ENCODE peak calls at places on chromosomes 6 and 20, in nine cellular contexts. B is foreskin fibroblast, T is nephron progenitor cell, Z is A549, U is progenitor cell of endocrine pancreas, C is GM13977, M is tibial artery, Q is neural progenitor cell, L is choroid plexus epithelial cell. W is an unnamed sample.

GRCh38 chr6:38638941-38639497 is 710 bp downstream of the BTBD9 start:
- DNase-seq in B (peak), T (peak), Z (peak), U (peak), C (peak), M (peak), Q (peak), L (peak), W (peak)

GRCh38 chr6:23145801-23146200 is 576.4 kb downstream of the HDGFL1 start:
- DNase-seq in B (peak), T (no peak), Z (no peak), U (no peak), C (no peak), M (no peak), Q (peak), L (no peak), W (no peak)

GRCh38 chr6:106574729-106575458 is 54.4 kb downstream of the RTN4IP1 start:
- DNase-seq in B (peak), T (no peak), Z (no peak), U (no peak), C (no peak), M (no peak), Q (peak), L (peak), W (no peak)

GRCh38 chr6:147999001-147999540 is 343.6 kb upstream of the SASH1 start:
- DNase-seq in B (no peak), T (no peak), Z (no peak), U (no peak), C (no peak), M (no peak), Q (no peak), L (no peak), W (no peak)

GRCh38 chr6:145209312-145209711 is 526.0 kb downstream of the EPM2A start:
- DNase-seq in B (peak), T (no peak), Z (no peak), U (no peak), C (no peak), M (no peak), Q (no peak), L (no peak), W (no peak)

GRCh38 chr6:101434601-101435000 is 41.1 kb downstream of the GRIK2 start:
- DNase-seq in B (no peak), T (no peak), Z (no peak), U (no peak), C (no peak), M (no peak), Q (no peak), L (no peak), W (no peak)

GRCh38 chr20:1802385-1803215 is 92.6 kb upstream of the SIRPA start:
- DNase-seq in B (peak), T (peak), Z (peak), U (peak), C (peak), M (peak), Q (peak), L (peak), W (peak)

GRCh38 chr6:52815167-52816092 is 11.8 kb upstream of the GSTA1 start:
- DNase-seq in B (peak), T (peak), Z (peak), U (peak), C (peak), M (peak), Q (peak), L (peak), W (peak)

GRCh38 chr6:85460951-85461805 is 11.3 kb downstream of the NT5E start:
- DNase-seq in B (no peak), T (no peak), Z (no peak), U (no peak), C (peak), M (peak), Q (no peak), L (peak), W (peak)

GRCh38 chr6:149694926-149695325 is 23.0 kb downstream of the LATS1 start:
- DNase-seq in B (no peak), T (no peak), Z (no peak), U (no peak), C (no peak), M (no peak), Q (no peak), L (no peak), W (no peak)

GRCh38 chr6:37800904-37801669 is 18.4 kb upstream of the ZFAND3 start:
- DNase-seq in B (no peak), T (no peak), Z (no peak), U (no peak), C (no peak), M (no peak), Q (no peak), L (no peak), W (no peak)

GRCh38 chr6:151087861-151088598 is 151.7 kb upstream of the AKAP12 start:
- DNase-seq in B (peak), T (peak), Z (peak), U (no peak), C (no peak), M (no peak), Q (no peak), L (peak), W (no peak)

GRCh38 chr6:35287671-35288396 is 9.8 kb upstream of the DEF6 start:
- DNase-seq in B (peak), T (no peak), Z (no peak), U (no peak), C (no peak), M (no peak), Q (no peak), L (no peak), W (no peak)

GRCh38 chr6:157988700-157989063 is 7.0 kb downstream of the SYNJ2 start:
- DNase-seq in B (no peak), T (no peak), Z (no peak), U (no peak), C (no peak), M (no peak), Q (no peak), L (no peak), W (no peak)

GRCh38 chr6:130385059-130385695 is 19.4 kb downstream of the TMEM200A start:
- DNase-seq in B (peak), T (no peak), Z (no peak), U (no peak), C (no peak), M (no peak), Q (no peak), L (peak), W (no peak)

GRCh38 chr6:108501559-108501958 is 59.2 kb upstream of the FOXO3 start:
- DNase-seq in B (peak), T (no peak), Z (no peak), U (no peak), C (no peak), M (no peak), Q (no peak), L (peak), W (no peak)

GRCh38 chr6:160950507-160950906 is 41.1 kb upstream of the MAP3K4 start:
- DNase-seq in B (peak), T (no peak), Z (peak), U (no peak), C (no peak), M (no peak), Q (no peak), L (peak), W (no peak)

GRCh38 chr20:32798046-32798985 is 21.4 kb upstream of the MAPRE1 start:
- DNase-seq in B (no peak), T (no peak), Z (no peak), U (no peak), C (no peak), M (no peak), Q (no peak), L (no peak), W (no peak)

GRCh38 chr6:107600936-107601335 is 111.0 kb downstream of the SOBP start:
- DNase-seq in B (peak), T (peak), Z (peak), U (no peak), C (no peak), M (no peak), Q (peak), L (peak), W (no peak)

GRCh38 chr20:43432498-43432897 is 25.2 kb upstream of the SRSF6 start:
- DNase-seq in B (no peak), T (no peak), Z (no peak), U (no peak), C (no peak), M (no peak), Q (no peak), L (no peak), W (no peak)
- TF ChIP-seq CTCF in B (no peak), T (no peak), Z (no peak), U (no peak), C (peak), M (no peak), Q (peak), L (no peak), W (no peak)

GRCh38 chr6:34284563-34285545 is 36.0 kb upstream of the SMIM29 start:
- DNase-seq in B (peak), T (no peak), Z (no peak), U (no peak), C (no peak), M (peak), Q (no peak), L (peak), W (no peak)
- TF ChIP-seq CTCF in B (no peak), T (no peak), Z (no peak), U (no peak), C (no peak), M (no peak), Q (no peak), L (no peak), W (no peak)

DNA sequence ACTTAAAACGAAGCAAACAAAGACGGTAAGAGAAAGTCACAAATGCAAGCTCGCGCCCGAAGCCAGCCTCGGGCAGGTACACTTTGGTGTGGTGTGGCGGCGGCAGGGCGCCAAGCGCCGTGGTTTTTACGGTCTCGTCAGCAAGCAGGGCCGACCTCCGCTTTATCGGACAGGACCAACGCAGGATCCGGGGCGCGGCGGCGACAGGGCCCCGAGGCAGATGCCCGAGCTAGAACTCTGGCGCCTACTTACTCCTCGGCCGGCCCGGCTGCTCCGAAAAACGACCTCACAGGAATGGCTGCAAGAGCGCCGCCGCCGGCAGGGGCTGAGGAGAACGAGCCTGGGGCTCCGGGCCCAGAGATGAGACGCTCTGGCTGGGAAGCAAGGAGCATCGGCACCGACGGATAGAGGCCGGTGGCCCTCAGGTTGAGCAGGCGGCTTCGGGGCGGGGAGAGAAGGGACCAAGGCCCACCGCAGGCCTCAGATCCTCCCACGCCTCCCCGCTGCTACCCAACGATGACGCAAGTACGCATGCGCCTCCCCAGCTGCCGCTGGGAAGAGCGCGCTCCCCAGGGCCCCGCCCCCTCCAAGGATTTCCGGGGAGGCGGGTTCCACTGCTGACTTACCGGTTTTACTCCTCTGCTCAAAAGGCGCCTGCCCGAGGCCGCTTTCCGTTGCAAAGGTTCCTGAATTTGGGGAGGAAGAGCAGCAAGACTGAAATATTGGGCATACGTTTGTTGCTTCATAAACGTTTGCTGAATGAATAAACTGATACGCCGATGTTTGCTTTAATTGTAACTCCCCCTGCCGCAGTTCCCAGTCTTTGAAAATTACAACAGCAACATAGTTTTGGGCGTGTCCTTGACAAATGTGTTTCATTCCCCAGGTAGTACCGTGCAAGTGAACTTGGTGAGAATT is 60.5 kb downstream of the FAM217A start:
- DNase-seq in B (peak), T (peak), Z (peak), U (peak), C (peak), M (peak), Q (peak), L (peak), W (peak)
- TF ChIP-seq CTCF in B (peak), T (no peak), Z (peak), U (peak), C (peak), M (peak), Q (peak), L (peak), W (peak)

DNA sequence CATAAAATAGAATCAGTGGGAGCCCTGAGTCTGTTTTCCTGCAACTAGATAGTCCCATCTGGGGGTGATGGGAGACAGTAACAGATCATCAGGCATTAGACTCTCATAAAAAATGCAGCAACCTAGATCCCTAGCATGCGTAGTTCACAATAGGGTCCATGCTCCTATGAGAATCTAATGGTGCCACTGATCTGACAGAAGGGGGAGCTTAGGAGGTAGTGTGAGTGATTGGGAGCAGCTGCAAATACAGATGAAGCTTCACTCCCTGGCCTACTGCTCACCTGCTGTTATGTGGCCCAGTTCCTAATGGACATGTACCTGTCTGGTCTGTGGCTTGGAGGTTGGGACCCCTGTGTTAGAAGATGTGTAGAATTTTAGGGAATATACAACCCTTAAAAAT is 904.5 kb upstream of the EPHA7 start:
- DNase-seq in B (no peak), T (no peak), Z (peak), U (no peak), C (no peak), M (no peak), Q (peak), L (peak), W (no peak)
- TF ChIP-seq CTCF in B (no peak), T (no peak), Z (no peak), U (peak), C (peak), M (no peak), Q (peak), L (peak), W (no peak)

GRCh38 chr6:12899080-12899815 is 182.7 kb downstream of the PHACTR1 start:
- DNase-seq in B (no peak), T (no peak), Z (peak), U (no peak), C (no peak), M (no peak), Q (no peak), L (no peak), W (no peak)
- TF ChIP-seq CTCF in B (no peak), T (no peak), Z (no peak), U (no peak), C (no peak), M (peak), Q (peak), L (no peak), W (no peak)

GRCh38 chr20:61044499-61044898 is 207.6 kb upstream of the CDH4 start:
- DNase-seq in B (no peak), T (peak), Z (peak), U (no peak), C (no peak), M (no peak), Q (peak), L (no peak), W (no peak)
- TF ChIP-seq CTCF in B (peak), T (no peak), Z (no peak), U (no peak), C (no peak), M (no peak), Q (peak), L (no peak), W (no peak)

DNA sequence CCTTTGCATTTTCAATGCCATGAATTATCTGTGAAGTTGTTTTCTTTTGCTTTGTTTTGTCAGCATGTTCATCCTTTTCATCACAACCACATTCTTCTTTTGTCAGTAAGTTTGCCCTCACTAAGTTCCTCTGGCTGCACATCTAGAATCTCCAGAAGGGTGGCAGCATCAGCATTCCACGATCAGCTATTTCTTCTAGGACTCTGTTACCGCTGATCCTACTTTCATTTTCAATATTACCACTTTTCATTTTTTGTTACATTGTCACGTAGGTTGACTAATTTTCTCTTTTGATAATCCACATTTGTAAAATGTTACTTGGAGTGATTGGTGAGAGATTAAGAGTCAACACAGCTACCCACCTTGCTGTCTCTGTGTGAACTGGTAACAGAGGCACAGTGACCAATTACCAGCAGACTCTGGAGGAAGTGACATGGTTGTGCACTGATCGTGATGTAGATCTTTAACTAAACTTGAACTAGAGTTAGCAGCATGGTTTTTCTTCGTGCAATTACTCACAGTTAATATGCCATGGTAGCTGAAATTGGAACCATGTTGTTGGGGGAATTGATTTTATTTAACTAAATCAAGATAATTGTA is 307.9 kb upstream of the SLC35B3 start:
- DNase-seq in B (peak), T (no peak), Z (peak), U (no peak), C (peak), M (no peak), Q (no peak), L (no peak), W (peak)
- TF ChIP-seq CTCF in B (no peak), T (no peak), Z (no peak), U (no peak), C (no peak), M (no peak), Q (no peak), L (no peak), W (no peak)

GRCh38 chr6:48919555-48919954 is 543.5 kb downstream of the MMUT start:
- DNase-seq in B (no peak), T (no peak), Z (no peak), U (no peak), C (no peak), M (no peak), Q (no peak), L (no peak), W (no peak)
- TF ChIP-seq CTCF in B (no peak), T (no peak), Z (no peak), U (no peak), C (no peak), M (no peak), Q (no peak), L (no peak), W (no peak)

W was measured in GM10248.